ENCODE peak calls at places on chromosome 2, in ten cellular contexts. One of them, this sample, is unnamed.

GRCh38 chr2:16438571-16439294 is 226.9 kb downstream of the CYRIA start:
- DNase-seq in upper lobe of right lung: no peak
- DNase-seq in adrenal gland: no peak
- DNase-seq in GM23248: no peak
- DNase-seq in heart right ventricle: no peak
- DNase-seq in CD8-positive, alpha-beta T cell: no peak
- DNase-seq in ascending aorta: no peak
- DNase-seq in A549: no peak
- DNase-seq in K562: peak; percentile 52
- DNase-seq in PC-3: no peak
- DNase-seq in this sample: no peak

GRCh38 chr2:42124051-42124813 is 44.9 kb upstream of the EML4 start:
- DNase-seq in A549: no peak
- DNase-seq in GM23248: no peak
- DNase-seq in adrenal gland: no peak
- DNase-seq in heart right ventricle: no peak
- DNase-seq in PC-3: no peak
- DNase-seq in K562: no peak
- DNase-seq in upper lobe of right lung: no peak
- DNase-seq in CD8-positive, alpha-beta T cell: no peak
- DNase-seq in ascending aorta: peak; percentile 9
- DNase-seq in this sample: no peak

GRCh38 chr2:183490930-183491329 is 366.7 kb downstream of the NUP35 start:
- DNase-seq in upper lobe of right lung: no peak
- DNase-seq in ascending aorta: no peak
- DNase-seq in GM23248: peak; percentile 5
- DNase-seq in K562: no peak
- DNase-seq in A549: no peak
- DNase-seq in adrenal gland: no peak
- DNase-seq in heart right ventricle: peak; percentile 18
- DNase-seq in CD8-positive, alpha-beta T cell: no peak
- DNase-seq in PC-3: peak; percentile 62
- DNase-seq in this sample: no peak

GRCh38 chr2:214810670-214811069 is 1.2 kb upstream of the BARD1 start:
- DNase-seq in GM23248: peak; percentile 46
- DNase-seq in heart right ventricle: no peak
- DNase-seq in ascending aorta: peak; percentile 66
- DNase-seq in PC-3: no peak
- DNase-seq in adrenal gland: no peak
- DNase-seq in K562: peak; percentile 7
- DNase-seq in A549: no peak
- DNase-seq in upper lobe of right lung: no peak
- DNase-seq in CD8-positive, alpha-beta T cell: no peak
- DNase-seq in this sample: no peak

GRCh38 chr2:149902104-149902503 is 314.5 kb upstream of the MMADHC start:
- DNase-seq in PC-3: peak; percentile 33
- DNase-seq in adrenal gland: no peak
- DNase-seq in CD8-positive, alpha-beta T cell: no peak
- DNase-seq in ascending aorta: peak; percentile 70
- DNase-seq in K562: no peak
- DNase-seq in upper lobe of right lung: no peak
- DNase-seq in GM23248: peak; percentile 90
- DNase-seq in A549: no peak
- DNase-seq in heart right ventricle: peak; percentile 15
- DNase-seq in this sample: no peak

GRCh38 chr2:48723125-48723524 is 32.4 kb downstream of the LHCGR start:
- DNase-seq in A549: no peak
- DNase-seq in PC-3: peak; percentile 12
- DNase-seq in CD8-positive, alpha-beta T cell: no peak
- DNase-seq in adrenal gland: no peak
- DNase-seq in GM23248: peak; percentile 96
- DNase-seq in K562: no peak
- DNase-seq in upper lobe of right lung: no peak
- DNase-seq in heart right ventricle: no peak
- DNase-seq in ascending aorta: no peak
- DNase-seq in this sample: no peak

GRCh38 chr2:10297950-10298349 is 4.8 kb upstream of the HPCAL1 start:
- DNase-seq in A549: peak; percentile 77
- DNase-seq in ascending aorta: no peak
- DNase-seq in CD8-positive, alpha-beta T cell: peak; percentile 66
- DNase-seq in K562: peak; percentile 75
- DNase-seq in heart right ventricle: no peak
- DNase-seq in PC-3: peak; percentile 91
- DNase-seq in upper lobe of right lung: no peak
- DNase-seq in adrenal gland: peak; percentile 68
- DNase-seq in GM23248: peak; percentile 97
- DNase-seq in this sample: no peak

GRCh38 chr2:241274127-241274526 is 41.3 kb downstream of the HDLBP start:
- DNase-seq in CD8-positive, alpha-beta T cell: no peak
- DNase-seq in ascending aorta: no peak
- DNase-seq in adrenal gland: no peak
- DNase-seq in upper lobe of right lung: no peak
- DNase-seq in heart right ventricle: no peak
- DNase-seq in GM23248: peak; percentile 5
- DNase-seq in PC-3: no peak
- DNase-seq in A549: no peak
- DNase-seq in K562: no peak
- DNase-seq in this sample: no peak

GRCh38 chr2:100877555-100877954 is 57.6 kb downstream of the NPAS2 start:
- DNase-seq in CD8-positive, alpha-beta T cell: no peak
- DNase-seq in adrenal gland: peak; percentile 65
- DNase-seq in ascending aorta: no peak
- DNase-seq in PC-3: no peak
- DNase-seq in upper lobe of right lung: no peak
- DNase-seq in K562: no peak
- DNase-seq in GM23248: peak; percentile 59
- DNase-seq in heart right ventricle: no peak
- DNase-seq in A549: no peak
- DNase-seq in this sample: no peak

GRCh38 chr2:240564571-240565266 is 3.6 kb upstream of the RNPEPL1 start:
- DNase-seq in CD8-positive, alpha-beta T cell: peak; percentile 47
- DNase-seq in heart right ventricle: no peak
- DNase-seq in K562: no peak
- DNase-seq in adrenal gland: peak; percentile 23
- DNase-seq in PC-3: peak; percentile 31
- DNase-seq in ascending aorta: no peak
- DNase-seq in GM23248: peak; percentile 23
- DNase-seq in A549: no peak
- DNase-seq in upper lobe of right lung: no peak
- DNase-seq in this sample: peak; percentile 17

GRCh38 chr2:8577573-8577972 is 104.3 kb upstream of the ID2 start:
- DNase-seq in CD8-positive, alpha-beta T cell: no peak
- DNase-seq in K562: no peak
- DNase-seq in A549: no peak
- DNase-seq in PC-3: no peak
- DNase-seq in adrenal gland: no peak
- DNase-seq in upper lobe of right lung: no peak
- DNase-seq in GM23248: no peak
- DNase-seq in ascending aorta: peak; percentile 57
- DNase-seq in heart right ventricle: no peak
- DNase-seq in this sample: no peak

GRCh38 chr2:122988395-122989221 is 1036.5 kb upstream of the CNTNAP5 start:
- DNase-seq in A549: no peak
- DNase-seq in adrenal gland: no peak
- DNase-seq in K562: no peak
- DNase-seq in GM23248: no peak
- DNase-seq in PC-3: no peak
- DNase-seq in heart right ventricle: no peak
- DNase-seq in ascending aorta: no peak
- DNase-seq in upper lobe of right lung: no peak
- DNase-seq in CD8-positive, alpha-beta T cell: peak; percentile 15
- DNase-seq in this sample: no peak

GRCh38 chr2:25226827-25227226 is 58.4 kb upstream of the POMC start:
- DNase-seq in GM23248: no peak
- DNase-seq in A549: no peak
- DNase-seq in K562: peak; percentile 35
- DNase-seq in adrenal gland: no peak
- DNase-seq in CD8-positive, alpha-beta T cell: no peak
- DNase-seq in heart right ventricle: no peak
- DNase-seq in upper lobe of right lung: no peak
- DNase-seq in ascending aorta: no peak
- DNase-seq in PC-3: no peak
- DNase-seq in this sample: no peak

GRCh38 chr2:168241746-168242145 is 5.6 kb downstream of the STK39 start:
- DNase-seq in CD8-positive, alpha-beta T cell: no peak
- DNase-seq in PC-3: no peak
- DNase-seq in A549: no peak
- DNase-seq in GM23248: no peak
- DNase-seq in heart right ventricle: peak; percentile 17
- DNase-seq in adrenal gland: no peak
- DNase-seq in upper lobe of right lung: no peak
- DNase-seq in K562: no peak
- DNase-seq in ascending aorta: no peak
- DNase-seq in this sample: no peak

GRCh38 chr2:210577263-210578071 is 21.1 kb downstream of the CPS1 start:
- DNase-seq in K562: peak; percentile 40
- DNase-seq in heart right ventricle: no peak
- DNase-seq in GM23248: peak; percentile 70
- DNase-seq in ascending aorta: no peak
- DNase-seq in PC-3: peak; percentile 72
- DNase-seq in upper lobe of right lung: no peak
- DNase-seq in adrenal gland: no peak
- DNase-seq in CD8-positive, alpha-beta T cell: no peak
- DNase-seq in A549: peak; percentile 18
- DNase-seq in this sample: no peak

GRCh38 chr2:237524631-237525030 is 37.6 kb downstream of the MLPH start:
- DNase-seq in GM23248: no peak
- DNase-seq in ascending aorta: no peak
- DNase-seq in A549: no peak
- DNase-seq in PC-3: no peak
- DNase-seq in adrenal gland: no peak
- DNase-seq in CD8-positive, alpha-beta T cell: no peak
- DNase-seq in K562: no peak
- DNase-seq in heart right ventricle: no peak
- DNase-seq in upper lobe of right lung: no peak
- DNase-seq in this sample: no peak
- H3K27ac ChIP-seq in GM23248: no peak overlapping the region
- H3K27ac ChIP-seq in ascending aorta: no peak overlapping the region
- H3K27ac ChIP-seq in A549: peak overlapping the region; percentile 56
- H3K27ac ChIP-seq in PC-3: no peak overlapping the region
- H3K27ac ChIP-seq in adrenal gland: no peak overlapping the region
- H3K27ac ChIP-seq in CD8-positive, alpha-beta T cell: no peak overlapping the region
- H3K27ac ChIP-seq in K562: no peak overlapping the region
- H3K27ac ChIP-seq in heart right ventricle: no peak overlapping the region
- H3K27ac ChIP-seq in upper lobe of right lung: no peak overlapping the region
- H3K27ac ChIP-seq in this sample: no peak overlapping the region

GRCh38 chr2:197294260-197294659 is 16.3 kb downstream of the ANKRD44 start:
- DNase-seq in upper lobe of right lung: no peak
- DNase-seq in PC-3: no peak
- DNase-seq in heart right ventricle: no peak
- DNase-seq in GM23248: no peak
- DNase-seq in ascending aorta: no peak
- DNase-seq in A549: no peak
- DNase-seq in adrenal gland: no peak
- DNase-seq in CD8-positive, alpha-beta T cell: peak; percentile 44
- DNase-seq in K562: no peak
- DNase-seq in this sample: no peak
- H3K4me3 ChIP-seq in upper lobe of right lung: no peak overlapping the region
- H3K4me3 ChIP-seq in PC-3: no peak overlapping the region
- H3K4me3 ChIP-seq in heart right ventricle: no peak overlapping the region
- H3K4me3 ChIP-seq in GM23248: no peak overlapping the region
- H3K4me3 ChIP-seq in ascending aorta: no peak overlapping the region
- H3K4me3 ChIP-seq in A549: no peak overlapping the region
- H3K4me3 ChIP-seq in adrenal gland: no peak overlapping the region
- H3K4me3 ChIP-seq in CD8-positive, alpha-beta T cell: peak overlapping the region; percentile 18
- H3K4me3 ChIP-seq in K562: no peak overlapping the region
- H3K4me3 ChIP-seq in this sample: no peak overlapping the region

DNA sequence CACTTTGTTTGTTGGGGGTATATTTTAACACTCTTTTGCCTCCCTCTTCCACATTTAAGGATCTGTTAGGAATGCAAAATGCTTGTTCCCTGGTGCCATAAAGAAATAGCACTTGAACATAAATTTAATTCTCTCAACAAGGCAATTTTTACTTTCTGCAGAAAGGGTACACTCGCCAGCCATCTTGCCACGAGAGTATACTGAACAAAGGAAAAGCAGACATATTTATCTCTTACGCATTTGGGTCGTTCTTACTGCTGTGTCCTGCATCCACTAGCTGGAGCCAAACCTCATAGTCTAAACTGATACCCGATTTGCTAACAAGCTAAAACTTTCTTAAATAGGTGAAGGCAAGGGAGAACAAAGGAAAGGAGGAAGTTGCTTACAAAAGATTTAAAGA is 129.5 kb downstream of the B3GNT2 start:
- DNase-seq in PC-3: no peak
- DNase-seq in ascending aorta: no peak
- DNase-seq in GM23248: no peak
- DNase-seq in A549: no peak
- DNase-seq in upper lobe of right lung: no peak
- DNase-seq in heart right ventricle: no peak
- DNase-seq in K562: no peak
- DNase-seq in adrenal gland: no peak
- DNase-seq in CD8-positive, alpha-beta T cell: no peak
- DNase-seq in this sample: no peak
- H3K27ac ChIP-seq in PC-3: no peak overlapping the region
- H3K27ac ChIP-seq in ascending aorta: no peak overlapping the region
- H3K27ac ChIP-seq in GM23248: no peak overlapping the region
- H3K27ac ChIP-seq in A549: no peak overlapping the region
- H3K27ac ChIP-seq in upper lobe of right lung: no peak overlapping the region
- H3K27ac ChIP-seq in heart right ventricle: no peak overlapping the region
- H3K27ac ChIP-seq in K562: no peak overlapping the region
- H3K27ac ChIP-seq in adrenal gland: no peak overlapping the region
- H3K27ac ChIP-seq in CD8-positive, alpha-beta T cell: no peak overlapping the region
- H3K27ac ChIP-seq in this sample: no peak overlapping the region

GRCh38 chr2:144350151-144350802 is 169.6 kb downstream of the ZEB2 start:
- DNase-seq in adrenal gland: no peak
- DNase-seq in heart right ventricle: no peak
- DNase-seq in GM23248: peak; percentile 23
- DNase-seq in upper lobe of right lung: no peak
- DNase-seq in CD8-positive, alpha-beta T cell: no peak
- DNase-seq in K562: peak; percentile 55
- DNase-seq in PC-3: peak; percentile 75
- DNase-seq in A549: no peak
- DNase-seq in ascending aorta: no peak
- DNase-seq in this sample: no peak

GRCh38 chr2:144346229-144346628 is 173.7 kb downstream of the ZEB2 start:
- DNase-seq in A549: no peak
- DNase-seq in K562: no peak
- DNase-seq in CD8-positive, alpha-beta T cell: no peak
- DNase-seq in GM23248: no peak
- DNase-seq in ascending aorta: no peak
- DNase-seq in adrenal gland: no peak
- DNase-seq in heart right ventricle: no peak
- DNase-seq in PC-3: no peak
- DNase-seq in upper lobe of right lung: no peak
- DNase-seq in this sample: no peak

GRCh38 chr2:144351687-144352086 is 168.2 kb downstream of the ZEB2 start:
- DNase-seq in upper lobe of right lung: no peak
- DNase-seq in A549: no peak
- DNase-seq in ascending aorta: no peak
- DNase-seq in K562: no peak
- DNase-seq in CD8-positive, alpha-beta T cell: no peak
- DNase-seq in GM23248: no peak
- DNase-seq in adrenal gland: no peak
- DNase-seq in PC-3: no peak
- DNase-seq in heart right ventricle: no peak
- DNase-seq in this sample: no peak

GRCh38 chr2:144348846-144349245 is 171.1 kb downstream of the ZEB2 start:
- DNase-seq in CD8-positive, alpha-beta T cell: no peak
- DNase-seq in GM23248: no peak
- DNase-seq in A549: no peak
- DNase-seq in ascending aorta: no peak
- DNase-seq in PC-3: no peak
- DNase-seq in adrenal gland: no peak
- DNase-seq in K562: no peak
- DNase-seq in upper lobe of right lung: no peak
- DNase-seq in heart right ventricle: no peak
- DNase-seq in this sample: no peak

GRCh38 chr2:144349674-144350073 is 170.2 kb downstream of the ZEB2 start:
- DNase-seq in ascending aorta: no peak
- DNase-seq in upper lobe of right lung: no peak
- DNase-seq in heart right ventricle: no peak
- DNase-seq in GM23248: no peak
- DNase-seq in PC-3: no peak
- DNase-seq in CD8-positive, alpha-beta T cell: no peak
- DNase-seq in A549: no peak
- DNase-seq in K562: no peak
- DNase-seq in adrenal gland: no peak
- DNase-seq in this sample: no peak
- H3K4me3 ChIP-seq in ascending aorta: no peak overlapping the region
- H3K4me3 ChIP-seq in upper lobe of right lung: no peak overlapping the region
- H3K4me3 ChIP-seq in heart right ventricle: no peak overlapping the region
- H3K4me3 ChIP-seq in GM23248: no peak overlapping the region
- H3K4me3 ChIP-seq in PC-3: peak overlapping the region; percentile 6
- H3K4me3 ChIP-seq in CD8-positive, alpha-beta T cell: no peak overlapping the region
- H3K4me3 ChIP-seq in A549: no peak overlapping the region
- H3K4me3 ChIP-seq in K562: no peak overlapping the region
- H3K4me3 ChIP-seq in adrenal gland: no peak overlapping the region
- H3K4me3 ChIP-seq in this sample: no peak overlapping the region

This sample was measured in breast epithelium.